ENCODE peak calls at places on chromosomes 2 and 18, in ten cellular contexts. C is non-pigmented ciliary epithelial cell, U is A673, X is NT2/D1, R is stromal cell of bone marrow, F is OCI-M1, Y is GM23338, S is activated T-cell treated with anti-CD3 and anti-CD28 coated beads for 4 hours, M is WERI-Rb-1, E is Daoy. Q is an unnamed sample.

GRCh38 chr18:26777316-26778053 is 88.0 kb downstream of the AQP4 start:
- DNase-seq in S (no peak), U (no peak), M (no peak), Y (peak), C (no peak), E (peak), X (no peak), R (no peak), F (no peak), Q (no peak)

GRCh38 chr2:233462826-233463470 is 103.6 kb downstream of the USP40 start:
- DNase-seq in C (no peak), X (no peak), S (no peak), R (no peak), M (no peak), Y (no peak), F (no peak), U (no peak), E (no peak), Q (no peak)

GRCh38 chr2:168397629-168398028 is 58.4 kb upstream of the CERS6 start:
- DNase-seq in M (no peak), S (no peak), E (no peak), R (no peak), U (no peak), C (no peak), F (no peak), Y (no peak), X (no peak), Q (no peak)

GRCh38 chr2:63347361-63347760 is 240.9 kb downstream of the WDPCP start:
- DNase-seq in M (no peak), R (no peak), U (no peak), C (no peak), E (no peak), X (no peak), Y (no peak), S (no peak), F (no peak), Q (no peak)

GRCh38 chr18:7457276-7457675 is 109.8 kb upstream of the PTPRM start:
- DNase-seq in X (no peak), M (no peak), S (no peak), F (no peak), R (no peak), E (no peak), U (no peak), C (no peak), Y (no peak), Q (no peak)

GRCh38 chr2:62660582-62661262 is 44.8 kb upstream of the EHBP1 start:
- DNase-seq in R (peak), Y (no peak), U (no peak), S (no peak), F (no peak), M (no peak), C (peak), E (peak), X (no peak), Q (no peak)

GRCh38 chr18:44895176-44895798 is 214.6 kb downstream of the SETBP1 start:
- DNase-seq in F (peak), S (no peak), X (no peak), C (peak), M (peak), R (no peak), Y (no peak), E (peak), U (peak), Q (no peak)

GRCh38 chr2:231169475-231169874 is 29.0 kb upstream of the ARMC9 start:
- DNase-seq in M (no peak), U (peak), C (no peak), S (no peak), Y (no peak), E (no peak), X (no peak), F (no peak), R (no peak), Q (no peak)